ENCODE peak calls at places on chromosome 18, in four cellular contexts. M is K562, S is GM12878, A is HL-60. H is an unnamed sample.

GRCh38 chr18:10559566-10560456 is 34.0 kb downstream of the NAPG start:
- DNase-seq in S (peak), A (no peak), M (no peak), H (peak)

GRCh38 chr18:11309172-11309571 is 159.8 kb upstream of the PIEZO2 start:
- DNase-seq in S (no peak), A (no peak), M (peak), H (no peak)

GRCh38 chr18:306608-307255 is 38.9 kb upstream of the THOC1 start:
- DNase-seq in M (peak), A (no peak), S (no peak), H (no peak)

GRCh38 chr18:26709897-26710296 is 155.6 kb downstream of the AQP4 start:
- DNase-seq in M (no peak), S (no peak), A (no peak), H (no peak)

GRCh38 chr18:58615150-58616132 is 13.4 kb downstream of the ALPK2 start:
- DNase-seq in M (no peak), S (peak), A (peak), H (peak)

GRCh38 chr18:42174909-42175308 is 219.9 kb downstream of the PIK3C3 start:
- DNase-seq in S (no peak), M (no peak), A (no peak), H (no peak)

GRCh38 chr18:72830109-72830508 is 37.7 kb downstream of the NETO1 start:
- DNase-seq in A (no peak), S (no peak), M (no peak), H (no peak)

GRCh38 chr18:62434798-62435197 is 88.0 kb upstream of the ZCCHC2 start:
- DNase-seq in M (no peak), S (no peak), A (no peak), H (no peak)

GRCh38 chr18:76145968-76146367 is 349.1 kb downstream of the ZNF516 start:
- DNase-seq in M (no peak), A (no peak), S (no peak), H (no peak)

GRCh38 chr18:6109743-6110142 is 214.4 kb upstream of the TMEM200C start:
- DNase-seq in S (no peak), A (no peak), M (no peak), H (no peak)

GRCh38 chr18:24995056-24995455 is 356.9 kb downstream of the ZNF521 start:
- DNase-seq in M (no peak), S (no peak), A (no peak), H (no peak)

GRCh38 chr18:2312440-2312839 is 258.9 kb downstream of the METTL4 start:
- DNase-seq in S (peak), M (no peak), A (peak), H (no peak)

GRCh38 chr18:48228301-48228715 is 180.9 kb downstream of the ZBTB7C start:
- DNase-seq in A (no peak), M (no peak), S (no peak), H (no peak)

GRCh38 chr18:57768557-57769326 is 34.4 kb downstream of the ATP8B1 start:
- DNase-seq in A (no peak), S (no peak), M (no peak), H (no peak)

GRCh38 chr18:73670536-73670935 is 477.1 kb downstream of the FBXO15 start:
- DNase-seq in A (no peak), S (no peak), M (no peak), H (peak)

GRCh38 chr18:24388975-24389374 is 8.6 kb downstream of the OSBPL1A start:
- DNase-seq in S (no peak), M (no peak), A (no peak), H (no peak)

GRCh38 chr18:32470136-32470712 is 458 bp downstream of the GAREM1 start:
- DNase-seq in S (no peak), M (peak), A (no peak), H (peak)

GRCh38 chr18:75341267-75341666 is 86.2 kb downstream of the SMIM21 start:
- DNase-seq in S (no peak), M (no peak), A (no peak), H (no peak)

GRCh38 chr18:36176739-36177138 is 10.6 kb upstream of the MOCOS start:
- DNase-seq in M (no peak), S (no peak), A (no peak), H (no peak)

GRCh38 chr18:36448384-36449290 is 151.1 kb downstream of the FHOD3 start:
- DNase-seq in M (no peak), S (no peak), A (no peak), H (no peak)

GRCh38 chr18:75010260-75010659 is 198.7 kb downstream of the PTGR3 start:
- DNase-seq in S (no peak), A (no peak), M (no peak), H (no peak)

GRCh38 chr18:3791258-3791657 is 341.3 kb downstream of the TGIF1 start:
- DNase-seq in A (no peak), S (no peak), M (no peak), H (no peak)

GRCh38 chr18:31511098-31511497 is 13.1 kb downstream of the DSG2 start:
- DNase-seq in A (no peak), M (no peak), S (no peak), H (no peak)

GRCh38 chr18:66682855-66683322 is 79.0 kb upstream of the CDH19 start:
- DNase-seq in S (no peak), A (no peak), M (no peak), H (no peak)

GRCh38 chr18:61153571-61153970 is 179.7 kb upstream of the CDH20 start:
- DNase-seq in S (no peak), A (no peak), M (no peak), H (no peak)

GRCh38 chr18:30684825-30685481 is 357.6 kb downstream of the DSC3 start:
- DNase-seq in M (peak), A (no peak), S (no peak), H (no peak)

GRCh38 chr18:56873441-56874140 is 222.4 kb downstream of the WDR7 start:
- DNase-seq in A (no peak), S (no peak), M (peak), H (no peak)

GRCh38 chr18:3595282-3596273 is 145.6 kb downstream of the TGIF1 start:
- DNase-seq in A (peak), M (peak), S (peak), H (no peak)

GRCh38 chr18:66048404-66048803 is 297.6 kb downstream of the CDH7 start:
- DNase-seq in M (no peak), S (no peak), A (no peak), H (no peak)

GRCh38 chr18:77021075-77021474 is 111.5 kb downstream of the MBP start:
- DNase-seq in A (no peak), S (no peak), M (no peak), H (no peak)

GRCh38 chr18:67451952-67452351 is 64.6 kb downstream of the DSEL start:
- DNase-seq in S (no peak), M (no peak), A (no peak), H (no peak)

GRCh38 chr18:51049137-51049536 is 19.1 kb downstream of the SMAD4 start:
- DNase-seq in S (no peak), A (no peak), M (no peak), H (no peak)

GRCh38 chr18:51051105-51051712 is 21.2 kb downstream of the SMAD4 start:
- DNase-seq in A (no peak), S (no peak), M (peak), H (no peak)

GRCh38 chr18:51053822-51054221 is 23.8 kb downstream of the SMAD4 start:
- DNase-seq in M (no peak), A (no peak), S (no peak), H (no peak)

GRCh38 chr18:51044928-51045587 is 15.0 kb downstream of the SMAD4 start:
- DNase-seq in S (no peak), M (peak), A (no peak), H (no peak)

DNA sequence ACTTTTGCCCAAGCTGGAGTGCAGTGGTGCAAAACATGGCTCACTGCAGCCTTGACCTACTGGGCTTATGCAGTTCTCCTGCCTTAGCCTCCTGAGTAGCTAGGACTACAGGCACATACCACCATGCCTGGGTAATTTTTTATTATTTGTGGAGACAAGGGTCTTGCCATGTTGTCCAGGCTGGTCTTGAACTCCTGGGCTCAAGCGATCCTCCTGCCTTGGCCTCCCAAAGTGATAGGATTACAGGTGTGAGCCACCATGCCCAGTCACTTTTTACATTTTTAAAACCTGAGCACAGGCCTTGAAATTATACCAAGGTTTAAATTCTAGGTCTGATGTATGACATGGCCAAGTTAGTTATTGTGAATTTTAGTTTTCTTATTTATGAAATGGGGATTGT is 18.2 kb downstream of the SMAD4 start:
- DNase-seq in S (no peak), A (no peak), M (no peak), H (no peak)
- TF ChIP-seq SPI1 in S (no peak), A (no peak), M (no peak), H (no peak)

DNA sequence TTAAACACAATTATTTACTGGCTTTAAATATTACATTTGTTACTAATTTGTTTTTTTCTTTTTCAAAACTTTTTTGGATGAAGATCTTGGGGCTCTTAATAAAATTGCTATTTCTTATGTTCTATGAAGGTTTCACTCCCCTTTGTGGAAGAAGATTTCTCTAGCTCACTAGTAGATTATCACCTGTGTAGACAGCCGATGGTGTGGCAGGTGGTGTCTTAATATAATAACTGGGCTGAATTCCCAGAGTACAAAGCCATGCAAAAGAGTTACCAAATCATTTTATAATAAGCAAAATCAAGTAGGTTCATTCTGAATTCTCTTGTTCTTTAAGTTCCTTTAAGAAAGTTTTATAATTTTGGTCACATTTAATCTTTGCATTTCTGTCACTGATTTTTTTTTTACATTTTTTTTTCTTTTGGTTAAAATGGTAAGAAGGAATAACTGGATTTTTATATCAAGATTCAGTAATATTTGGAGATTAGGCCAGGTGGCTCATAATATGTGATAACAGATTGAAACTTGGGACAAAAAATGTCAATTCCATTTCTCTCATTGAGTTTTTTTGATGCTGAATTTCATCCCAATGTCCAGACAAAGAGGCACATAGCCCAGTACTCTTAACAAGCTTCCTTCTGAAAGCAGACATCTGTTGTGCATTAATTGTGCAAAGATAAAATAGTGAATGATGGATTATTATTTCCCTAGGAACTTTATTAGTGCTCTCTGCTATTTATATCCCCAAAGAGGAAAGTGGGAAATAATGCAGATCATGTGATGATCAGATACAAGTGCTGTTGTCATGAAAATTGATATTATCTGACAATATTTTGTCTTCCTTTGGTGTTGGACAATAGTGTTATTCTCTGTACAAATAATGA is 233.9 kb downstream of the CCDC102B start:
- DNase-seq in M (no peak), A (no peak), S (no peak), H (no peak)
- TF ChIP-seq SPI1 in M (no peak), A (no peak), S (no peak), H (no peak)

GRCh38 chr18:46148810-46149209 is 44.6 kb downstream of the HAUS1 start:
- DNase-seq in M (peak), S (no peak), A (no peak), H (no peak)
- TF ChIP-seq SPI1 in M (no peak), S (no peak), A (no peak), H (no peak)

DNA sequence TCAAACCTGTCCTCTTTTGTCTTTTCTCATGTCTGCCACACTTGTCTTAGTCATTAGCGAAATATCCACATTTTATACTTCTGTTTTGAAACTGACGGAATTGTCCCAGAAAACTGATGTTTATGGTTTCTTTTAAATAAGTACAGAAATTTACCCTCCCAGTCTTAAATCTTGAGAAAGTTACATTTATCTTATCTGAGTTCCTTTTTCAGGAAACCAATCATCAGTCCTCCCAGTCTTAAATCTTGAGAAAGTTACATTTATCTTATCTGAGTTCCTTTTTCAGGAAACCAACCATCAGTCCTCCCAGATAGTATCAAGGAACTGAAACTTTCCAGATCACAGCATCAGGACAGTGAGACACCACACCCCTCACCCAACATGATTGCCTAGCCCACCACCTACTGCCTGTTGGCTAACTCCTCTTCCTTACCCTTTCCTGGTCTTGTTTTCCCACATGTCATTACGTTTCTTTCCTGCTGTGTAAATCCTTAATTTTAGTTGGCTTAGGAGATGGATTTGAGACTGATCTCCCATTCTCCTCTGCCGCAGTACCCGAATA is 247.7 kb downstream of the PTPRM start:
- DNase-seq in M (no peak), S (no peak), A (no peak), H (no peak)
- TF ChIP-seq SPI1 in M (no peak), S (no peak), A (no peak), H (no peak)

DNA sequence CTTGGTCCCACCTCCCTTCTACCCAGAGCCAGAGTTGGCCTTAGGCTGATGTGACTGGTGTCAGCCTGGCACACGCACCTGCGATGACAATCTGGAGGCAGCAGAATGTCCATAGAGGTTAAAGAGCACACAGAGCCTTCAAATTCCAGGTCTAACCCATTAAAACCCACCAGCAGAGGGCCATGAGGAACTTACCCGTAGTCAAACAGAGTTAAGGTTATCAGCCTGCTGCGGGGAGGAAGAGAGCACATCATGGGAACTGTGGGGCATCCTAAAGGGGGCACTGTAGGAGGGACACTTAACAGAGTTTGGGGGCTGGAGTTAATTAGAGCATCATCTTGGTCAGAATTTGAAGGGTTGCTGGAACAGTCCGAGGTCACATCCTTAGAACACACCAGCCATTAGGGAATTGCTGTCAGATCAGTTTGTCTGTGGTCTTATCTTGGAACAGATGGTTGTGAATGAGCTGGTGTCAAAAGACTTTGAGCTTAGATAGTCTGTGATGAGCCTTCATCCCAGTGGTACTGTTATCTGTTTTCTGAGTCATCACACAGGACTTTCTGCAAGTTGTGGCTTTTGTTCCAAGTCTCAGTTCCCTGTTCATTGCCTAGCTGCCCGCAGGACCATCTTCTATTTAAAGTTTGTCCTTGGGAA is 248.6 kb downstream of the LOXHD1 start:
- DNase-seq in M (peak), A (no peak), S (no peak), H (no peak)
- TF ChIP-seq SPI1 in M (no peak), A (no peak), S (peak), H (peak)

GRCh38 chr18:51013259-51013658 is 16.8 kb upstream of the SMAD4 start:
- DNase-seq in S (no peak), A (no peak), M (no peak), H (no peak)
- TF ChIP-seq SPI1 in S (no peak), A (no peak), M (no peak), H (no peak)

GRCh38 chr18:70429847-70430500 is 141.1 kb downstream of the SOCS6 start:
- DNase-seq in A (no peak), S (no peak), M (no peak), H (no peak)

GRCh38 chr18:70426818-70427217 is 138.0 kb downstream of the SOCS6 start:
- DNase-seq in S (no peak), M (no peak), A (no peak), H (no peak)

GRCh38 chr18:70433001-70433400 is 144.2 kb downstream of the SOCS6 start:
- DNase-seq in S (no peak), M (no peak), A (no peak), H (no peak)

GRCh38 chr18:70430501-70431173 is 141.8 kb downstream of the SOCS6 start:
- DNase-seq in S (no peak), A (no peak), M (no peak), H (no peak)

GRCh38 chr18:70431203-70431624 is 142.4 kb downstream of the SOCS6 start:
- DNase-seq in S (no peak), M (no peak), A (no peak), H (no peak)
- TF ChIP-seq SPI1 in S (no peak), M (peak), A (peak), H (peak)

DNA sequence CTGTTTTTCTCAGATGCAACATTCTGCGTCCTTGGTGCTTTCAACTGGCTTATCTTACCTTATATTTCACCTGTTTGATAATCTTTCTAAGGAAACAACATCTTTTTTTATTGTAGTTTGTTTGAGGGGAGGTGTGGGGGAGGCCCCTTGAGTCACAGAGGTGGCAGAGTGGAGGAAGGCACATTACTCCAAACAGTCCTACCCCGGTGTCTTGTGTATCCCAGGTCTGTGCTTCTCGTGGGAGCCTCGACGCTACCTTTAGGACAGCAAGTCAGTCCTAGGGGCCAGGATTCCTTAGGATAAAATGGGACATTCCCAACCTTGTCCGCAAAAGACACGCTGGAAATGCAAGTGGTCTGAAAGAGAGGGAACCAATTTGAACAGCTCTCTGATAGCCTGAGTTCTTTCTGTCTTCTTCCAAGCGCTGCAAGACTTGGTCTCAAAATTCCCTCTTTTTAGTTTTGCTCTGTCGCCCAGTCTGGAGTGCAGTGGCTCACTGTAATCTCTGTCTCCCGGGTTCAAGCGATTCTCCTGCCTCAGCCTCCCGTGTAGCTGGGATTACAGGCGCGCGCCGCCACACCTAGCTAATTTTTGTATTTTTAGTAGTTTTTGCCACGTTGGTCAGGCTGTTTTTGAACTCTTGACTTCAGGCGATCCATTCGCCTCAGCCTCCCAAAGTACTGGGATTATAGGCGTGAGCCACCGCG is 4.0 kb downstream of the GATA6 start:
- DNase-seq in M (no peak), A (no peak), S (no peak), H (no peak)
- TF ChIP-seq SPI1 in M (no peak), A (no peak), S (no peak), H (no peak)

DNA sequence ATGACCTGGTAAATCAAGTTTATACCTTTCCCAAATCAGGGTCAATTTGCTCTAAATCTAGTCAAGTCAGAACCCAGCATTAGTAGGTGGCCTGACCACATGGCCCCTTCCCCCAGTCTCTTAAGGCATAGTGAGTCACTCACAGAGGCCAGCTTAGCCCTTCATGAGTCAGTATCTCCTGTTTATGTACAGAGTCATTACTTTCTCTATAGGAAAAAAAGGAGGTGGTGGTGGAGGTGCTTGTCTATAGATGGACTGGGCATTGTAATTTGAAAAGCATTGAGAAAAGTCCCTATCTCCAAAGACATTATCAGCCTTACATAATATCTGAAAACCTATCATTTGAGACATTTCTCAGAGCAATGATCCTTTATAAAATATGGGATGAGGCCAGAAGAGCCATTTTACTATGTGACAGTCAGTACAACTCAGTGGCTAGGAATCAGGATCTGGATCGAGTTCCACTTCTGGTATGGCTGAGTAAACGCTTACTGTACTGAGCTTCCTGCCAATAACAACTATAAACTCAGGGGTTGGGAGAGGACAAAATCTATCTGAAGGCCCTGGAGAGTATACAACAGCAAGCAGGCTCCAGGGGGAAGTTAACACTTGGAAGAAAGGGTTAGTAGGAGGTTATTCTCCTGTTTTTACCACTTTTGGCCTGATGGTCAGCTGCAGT is 22.5 kb upstream of the SIGLEC15 start:
- DNase-seq in S (no peak), A (no peak), M (peak), H (no peak)
- TF ChIP-seq SPI1 in S (no peak), A (no peak), M (no peak), H (no peak)